ENCODE peak calls at places on chromosomes 12 and 14, in four cellular contexts. One of them, this sample, is unnamed.
A peak's percentile ranks its signal among the peaks of the same experiment; 100 is the strongest.

GRCh38 chr12:65584041-65584440 is 240.2 kb upstream of the HMGA2 start:
- DNase-seq in sciatic nerve: no peak
- DNase-seq in stimulated activated CD4-positive, alpha-beta T cell treated with anti-CD3 and anti-CD28 coated beads, Interleukin-2, amount 100 ng/mL, for 24 hours: no peak
- DNase-seq in Calu3: no peak
- DNase-seq in this sample: no peak

GRCh38 chr12:118059645-118060275 is 1.2 kb downstream of the WSB2 start:
- DNase-seq in sciatic nerve: no peak
- DNase-seq in Calu3: no peak
- DNase-seq in stimulated activated CD4-positive, alpha-beta T cell treated with anti-CD3 and anti-CD28 coated beads, Interleukin-2, amount 100 ng/mL, for 24 hours: no peak
- DNase-seq in this sample: no peak

GRCh38 chr12:87425942-87426554 is 603.2 kb downstream of the C12orf50 start:
- DNase-seq in stimulated activated CD4-positive, alpha-beta T cell treated with anti-CD3 and anti-CD28 coated beads, Interleukin-2, amount 100 ng/mL, for 24 hours: no peak
- DNase-seq in sciatic nerve: no peak
- DNase-seq in Calu3: peak; percentile 28
- DNase-seq in this sample: no peak

GRCh38 chr14:30849354-30849753 is 25.0 kb upstream of the COCH start:
- DNase-seq in sciatic nerve: no peak
- DNase-seq in stimulated activated CD4-positive, alpha-beta T cell treated with anti-CD3 and anti-CD28 coated beads, Interleukin-2, amount 100 ng/mL, for 24 hours: no peak
- DNase-seq in Calu3: no peak
- DNase-seq in this sample: no peak

GRCh38 chr12:19794116-19794515 is 354.8 kb downstream of the AEBP2 start:
- DNase-seq in Calu3: no peak
- DNase-seq in stimulated activated CD4-positive, alpha-beta T cell treated with anti-CD3 and anti-CD28 coated beads, Interleukin-2, amount 100 ng/mL, for 24 hours: no peak
- DNase-seq in sciatic nerve: no peak
- DNase-seq in this sample: no peak

GRCh38 chr12:121239335-121239678 is 29.4 kb downstream of the P2RX4 start:
- DNase-seq in Calu3: no peak
- DNase-seq in sciatic nerve: no peak
- DNase-seq in stimulated activated CD4-positive, alpha-beta T cell treated with anti-CD3 and anti-CD28 coated beads, Interleukin-2, amount 100 ng/mL, for 24 hours: no peak
- DNase-seq in this sample: no peak

GRCh38 chr14:23636317-23637211 is at the start of gene DHRS2:
- DNase-seq in Calu3: no peak
- DNase-seq in sciatic nerve: no peak
- DNase-seq in stimulated activated CD4-positive, alpha-beta T cell treated with anti-CD3 and anti-CD28 coated beads, Interleukin-2, amount 100 ng/mL, for 24 hours: no peak
- DNase-seq in this sample: no peak

GRCh38 chr14:100098171-100098570 is 32.9 kb downstream of the EVL start:
- DNase-seq in Calu3: no peak
- DNase-seq in stimulated activated CD4-positive, alpha-beta T cell treated with anti-CD3 and anti-CD28 coated beads, Interleukin-2, amount 100 ng/mL, for 24 hours: no peak
- DNase-seq in sciatic nerve: peak; percentile 42
- DNase-seq in this sample: no peak

GRCh38 chr12:55955800-55956508 is 9.9 kb downstream of the PMEL start:
- DNase-seq in sciatic nerve: no peak
- DNase-seq in Calu3: peak; percentile 90
- DNase-seq in stimulated activated CD4-positive, alpha-beta T cell treated with anti-CD3 and anti-CD28 coated beads, Interleukin-2, amount 100 ng/mL, for 24 hours: peak; percentile 59
- DNase-seq in this sample: no peak

This sample was measured in upper lobe of right lung.